ENCODE peak calls at places on chromosomes 5 and 9, in nine cellular contexts. One of them, this sample, is unnamed.

GRCh38 chr9:81822967-81823366 is 105.3 kb upstream of the SPATA31D4 start:
- DNase-seq in heart left ventricle: no peak
- DNase-seq in PC-3: no peak
- DNase-seq in psoas muscle: no peak
- DNase-seq in transverse colon: no peak
- DNase-seq in uterus: no peak
- DNase-seq in astrocyte of the spinal cord: no peak
- DNase-seq in IMR-90: no peak
- DNase-seq in fibroblast of lung: peak; percentile 66
- DNase-seq in this sample: peak; percentile 48

GRCh38 chr9:1871486-1872181 is 143.5 kb upstream of the SMARCA2 start:
- DNase-seq in heart left ventricle: no peak
- DNase-seq in PC-3: no peak
- DNase-seq in psoas muscle: no peak
- DNase-seq in transverse colon: no peak
- DNase-seq in uterus: no peak
- DNase-seq in astrocyte of the spinal cord: no peak
- DNase-seq in IMR-90: no peak
- DNase-seq in fibroblast of lung: no peak
- DNase-seq in this sample: no peak

GRCh38 chr5:65366655-65367054 is 115.1 kb downstream of the ADAMTS6 start:
- DNase-seq in heart left ventricle: no peak
- DNase-seq in PC-3: no peak
- DNase-seq in psoas muscle: no peak
- DNase-seq in transverse colon: no peak
- DNase-seq in uterus: no peak
- DNase-seq in astrocyte of the spinal cord: peak; percentile 50
- DNase-seq in IMR-90: no peak
- DNase-seq in fibroblast of lung: peak; percentile 12
- DNase-seq in this sample: peak; percentile 15

GRCh38 chr5:126854526-126855110 is 77.7 kb downstream of the LMNB1 start:
- DNase-seq in heart left ventricle: no peak
- DNase-seq in PC-3: no peak
- DNase-seq in psoas muscle: no peak
- DNase-seq in transverse colon: no peak
- DNase-seq in uterus: no peak
- DNase-seq in astrocyte of the spinal cord: no peak
- DNase-seq in IMR-90: no peak
- DNase-seq in fibroblast of lung: no peak
- DNase-seq in this sample: no peak

GRCh38 chr5:172407861-172408260 is 46.5 kb downstream of the SH3PXD2B start:
- DNase-seq in heart left ventricle: no peak
- DNase-seq in PC-3: peak; percentile 89
- DNase-seq in psoas muscle: no peak
- DNase-seq in transverse colon: no peak
- DNase-seq in uterus: peak; percentile 81
- DNase-seq in astrocyte of the spinal cord: peak; percentile 85
- DNase-seq in IMR-90: peak; percentile 72
- DNase-seq in fibroblast of lung: peak; percentile 89
- DNase-seq in this sample: peak; percentile 78

GRCh38 chr5:172534229-172535169 is 80.2 kb upstream of the SH3PXD2B start:
- DNase-seq in heart left ventricle: peak; percentile 14
- DNase-seq in PC-3: peak; percentile 14
- DNase-seq in psoas muscle: no peak
- DNase-seq in transverse colon: peak; percentile 69
- DNase-seq in uterus: no peak
- DNase-seq in astrocyte of the spinal cord: no peak
- DNase-seq in IMR-90: no peak
- DNase-seq in fibroblast of lung: peak; percentile 18
- DNase-seq in this sample: no peak

GRCh38 chr9:93132946-93133640 is 958 bp downstream of the NINJ1 start:
- DNase-seq in heart left ventricle: no peak
- DNase-seq in PC-3: peak; percentile 39
- DNase-seq in psoas muscle: no peak
- DNase-seq in transverse colon: peak; percentile 42
- DNase-seq in uterus: peak; percentile 52
- DNase-seq in astrocyte of the spinal cord: no peak
- DNase-seq in IMR-90: no peak
- DNase-seq in fibroblast of lung: no peak
- DNase-seq in this sample: no peak

GRCh38 chr9:121861501-121862180 is 210.2 kb downstream of the DAB2IP start:
- DNase-seq in heart left ventricle: peak; percentile 38
- DNase-seq in PC-3: peak; percentile 32
- DNase-seq in psoas muscle: peak; percentile 57
- DNase-seq in transverse colon: peak; percentile 44
- DNase-seq in uterus: peak; percentile 61
- DNase-seq in astrocyte of the spinal cord: no peak
- DNase-seq in IMR-90: no peak
- DNase-seq in fibroblast of lung: no peak
- DNase-seq in this sample: no peak

GRCh38 chr9:108117775-108118174 is 628.2 kb upstream of the KLF4 start:
- DNase-seq in heart left ventricle: no peak
- DNase-seq in PC-3: no peak
- DNase-seq in psoas muscle: no peak
- DNase-seq in transverse colon: no peak
- DNase-seq in uterus: no peak
- DNase-seq in astrocyte of the spinal cord: no peak
- DNase-seq in IMR-90: no peak
- DNase-seq in fibroblast of lung: no peak
- DNase-seq in this sample: peak; percentile 18

GRCh38 chr9:74961496-74961895 is 8.8 kb upstream of the C9orf40 start:
- DNase-seq in heart left ventricle: no peak
- DNase-seq in PC-3: no peak
- DNase-seq in psoas muscle: no peak
- DNase-seq in transverse colon: no peak
- DNase-seq in uterus: no peak
- DNase-seq in astrocyte of the spinal cord: no peak
- DNase-seq in IMR-90: no peak
- DNase-seq in fibroblast of lung: no peak
- DNase-seq in this sample: no peak

GRCh38 chr9:83965350-83966208 is 14.4 kb downstream of the HNRNPK start:
- DNase-seq in heart left ventricle: no peak
- DNase-seq in PC-3: no peak
- DNase-seq in psoas muscle: no peak
- DNase-seq in transverse colon: no peak
- DNase-seq in uterus: no peak
- DNase-seq in astrocyte of the spinal cord: no peak
- DNase-seq in IMR-90: peak; percentile 43
- DNase-seq in fibroblast of lung: no peak
- DNase-seq in this sample: no peak

GRCh38 chr5:82278711-82279370 is 687 bp upstream of the RPS23 start:
- DNase-seq in heart left ventricle: no peak
- DNase-seq in PC-3: no peak
- DNase-seq in psoas muscle: no peak
- DNase-seq in transverse colon: no peak
- DNase-seq in uterus: no peak
- DNase-seq in astrocyte of the spinal cord: no peak
- DNase-seq in IMR-90: no peak
- DNase-seq in fibroblast of lung: no peak
- DNase-seq in this sample: no peak

GRCh38 chr9:27473135-27473534 is 51.0 kb upstream of the IFNK start:
- DNase-seq in heart left ventricle: no peak
- DNase-seq in PC-3: no peak
- DNase-seq in psoas muscle: peak; percentile 65
- DNase-seq in transverse colon: peak; percentile 44
- DNase-seq in uterus: peak; percentile 69
- DNase-seq in astrocyte of the spinal cord: peak; percentile 20
- DNase-seq in IMR-90: no peak
- DNase-seq in fibroblast of lung: peak; percentile 12
- DNase-seq in this sample: no peak

GRCh38 chr9:136828474-136829140 is 13.7 kb upstream of the AJM1 start:
- DNase-seq in heart left ventricle: no peak
- DNase-seq in PC-3: no peak
- DNase-seq in psoas muscle: no peak
- DNase-seq in transverse colon: no peak
- DNase-seq in uterus: no peak
- DNase-seq in astrocyte of the spinal cord: no peak
- DNase-seq in IMR-90: no peak
- DNase-seq in fibroblast of lung: no peak
- DNase-seq in this sample: no peak

GRCh38 chr5:174549254-174549653 is 175.1 kb upstream of the MSX2 start:
- DNase-seq in heart left ventricle: no peak
- DNase-seq in PC-3: no peak
- DNase-seq in psoas muscle: peak; percentile 31
- DNase-seq in transverse colon: no peak
- DNase-seq in uterus: no peak
- DNase-seq in astrocyte of the spinal cord: peak; percentile 36
- DNase-seq in IMR-90: no peak
- DNase-seq in fibroblast of lung: peak; percentile 51
- DNase-seq in this sample: peak; percentile 60

GRCh38 chr5:142215915-142216681 is 107.5 kb downstream of the NDFIP1 start:
- DNase-seq in heart left ventricle: peak; percentile 73
- DNase-seq in PC-3: peak; percentile 97
- DNase-seq in psoas muscle: peak; percentile 74
- DNase-seq in transverse colon: peak; percentile 47
- DNase-seq in uterus: peak; percentile 78
- DNase-seq in astrocyte of the spinal cord: peak; percentile 99
- DNase-seq in IMR-90: peak; percentile 98
- DNase-seq in fibroblast of lung: peak; percentile 99
- DNase-seq in this sample: peak; percentile 99

DNA sequence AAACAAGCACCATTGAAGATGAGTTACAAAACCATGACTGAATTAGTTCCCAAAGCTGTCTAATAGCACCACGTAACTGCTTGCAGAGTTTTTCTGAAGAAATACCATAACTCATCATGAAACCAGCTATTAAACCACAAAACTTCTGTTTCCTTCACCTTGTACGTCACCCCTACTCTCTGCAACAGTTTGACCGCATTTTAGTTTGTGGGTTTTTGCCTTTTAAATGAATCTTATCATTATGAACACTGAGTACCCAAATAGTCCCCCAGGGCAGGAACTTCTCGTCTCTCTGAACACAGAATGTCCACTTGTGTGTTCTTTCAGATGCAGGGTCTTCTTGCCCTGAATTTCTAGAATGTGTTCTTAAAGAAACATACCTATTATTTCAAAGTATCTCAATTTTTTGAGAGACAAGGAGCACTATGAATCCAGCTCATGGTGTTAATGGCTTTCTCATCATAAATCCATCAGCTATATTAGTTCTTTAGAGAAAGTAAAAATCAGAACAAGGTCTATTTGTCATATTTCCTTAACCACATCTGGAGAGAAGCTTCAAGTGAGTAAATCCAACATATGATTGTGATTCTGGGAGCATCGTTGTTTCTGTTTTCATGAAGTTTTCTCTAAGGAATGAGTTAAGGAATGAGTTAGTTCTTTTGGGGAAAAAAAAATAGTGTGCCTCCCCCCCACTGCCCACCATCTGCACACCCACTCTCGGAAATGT is 210.5 kb downstream of the AUH start:
- DNase-seq in heart left ventricle: no peak
- DNase-seq in PC-3: no peak
- DNase-seq in psoas muscle: no peak
- DNase-seq in transverse colon: no peak
- DNase-seq in uterus: no peak
- DNase-seq in astrocyte of the spinal cord: peak; percentile 93
- DNase-seq in IMR-90: peak; percentile 81
- DNase-seq in fibroblast of lung: peak; percentile 95
- DNase-seq in this sample: peak; percentile 66
- H3K4me3 ChIP-seq in heart left ventricle: no peak overlapping the region
- H3K4me3 ChIP-seq in PC-3: no peak overlapping the region
- H3K4me3 ChIP-seq in psoas muscle: no peak overlapping the region
- H3K4me3 ChIP-seq in transverse colon: no peak overlapping the region
- H3K4me3 ChIP-seq in uterus: no peak overlapping the region
- H3K4me3 ChIP-seq in astrocyte of the spinal cord: no peak overlapping the region
- H3K4me3 ChIP-seq in IMR-90: no peak overlapping the region
- H3K4me3 ChIP-seq in fibroblast of lung: no peak overlapping the region
- H3K4me3 ChIP-seq in this sample: no peak overlapping the region

DNA sequence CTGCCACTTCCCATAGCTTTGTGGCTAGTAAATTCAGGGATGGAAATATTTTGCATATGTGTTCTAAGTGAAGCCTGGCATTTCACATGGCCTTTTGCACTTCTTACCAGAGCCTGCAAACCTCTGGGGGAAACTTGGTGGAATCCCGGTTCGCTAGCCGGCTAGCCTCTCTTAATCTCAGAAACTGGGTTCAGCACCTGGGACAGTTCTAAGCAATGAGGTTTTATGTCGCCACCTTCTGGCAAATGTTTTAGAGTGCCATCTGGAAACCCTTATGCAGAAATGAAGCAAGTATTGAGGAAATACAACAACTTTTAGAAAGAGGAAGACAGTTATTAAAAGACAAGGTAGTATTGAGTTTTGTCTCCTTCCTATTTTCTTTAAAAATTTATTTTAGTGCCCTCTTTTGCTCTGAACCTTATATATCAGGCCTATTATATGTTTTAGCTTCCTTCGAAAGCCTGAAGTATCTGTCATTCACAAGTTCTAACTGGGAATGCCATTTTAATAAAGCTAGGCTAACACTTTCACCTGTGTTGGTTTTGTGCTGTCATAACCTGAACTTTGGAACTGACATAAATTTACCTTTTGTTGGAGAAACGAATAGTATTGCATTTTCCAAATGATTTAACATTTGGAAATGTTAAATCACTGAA is 963 bp upstream of the HTR1A start:
- DNase-seq in heart left ventricle: no peak
- DNase-seq in PC-3: peak; percentile 74
- DNase-seq in psoas muscle: no peak
- DNase-seq in transverse colon: peak; percentile 23
- DNase-seq in uterus: no peak
- DNase-seq in astrocyte of the spinal cord: peak; percentile 62
- DNase-seq in IMR-90: peak; percentile 52
- DNase-seq in fibroblast of lung: peak; percentile 58
- DNase-seq in this sample: peak; percentile 56
- TF ChIP-seq CTCF in heart left ventricle: peak; percentile 69
- TF ChIP-seq CTCF in PC-3: peak; percentile 84
- TF ChIP-seq CTCF in psoas muscle: peak; percentile 38
- TF ChIP-seq CTCF in transverse colon: peak; percentile 39
- TF ChIP-seq CTCF in uterus: no peak
- TF ChIP-seq CTCF in astrocyte of the spinal cord: peak; percentile 75
- TF ChIP-seq CTCF in IMR-90: peak; percentile 67
- TF ChIP-seq CTCF in fibroblast of lung: peak; percentile 57
- TF ChIP-seq CTCF in this sample: peak; percentile 73

GRCh38 chr5:54703091-54703490 is 185.5 kb downstream of the SNX18 start:
- DNase-seq in heart left ventricle: no peak
- DNase-seq in PC-3: peak; percentile 81
- DNase-seq in psoas muscle: peak; percentile 72
- DNase-seq in transverse colon: no peak
- DNase-seq in uterus: peak; percentile 46
- DNase-seq in astrocyte of the spinal cord: peak; percentile 87
- DNase-seq in IMR-90: peak; percentile 93
- DNase-seq in fibroblast of lung: peak; percentile 94
- DNase-seq in this sample: peak; percentile 81
- H3K4me3 ChIP-seq in heart left ventricle: no peak overlapping the region
- H3K4me3 ChIP-seq in PC-3: no peak overlapping the region
- H3K4me3 ChIP-seq in psoas muscle: no peak overlapping the region
- H3K4me3 ChIP-seq in transverse colon: no peak overlapping the region
- H3K4me3 ChIP-seq in uterus: no peak overlapping the region
- H3K4me3 ChIP-seq in astrocyte of the spinal cord: no peak overlapping the region
- H3K4me3 ChIP-seq in IMR-90: peak overlapping the region; percentile 11
- H3K4me3 ChIP-seq in fibroblast of lung: no peak overlapping the region
- H3K4me3 ChIP-seq in this sample: no peak overlapping the region

DNA sequence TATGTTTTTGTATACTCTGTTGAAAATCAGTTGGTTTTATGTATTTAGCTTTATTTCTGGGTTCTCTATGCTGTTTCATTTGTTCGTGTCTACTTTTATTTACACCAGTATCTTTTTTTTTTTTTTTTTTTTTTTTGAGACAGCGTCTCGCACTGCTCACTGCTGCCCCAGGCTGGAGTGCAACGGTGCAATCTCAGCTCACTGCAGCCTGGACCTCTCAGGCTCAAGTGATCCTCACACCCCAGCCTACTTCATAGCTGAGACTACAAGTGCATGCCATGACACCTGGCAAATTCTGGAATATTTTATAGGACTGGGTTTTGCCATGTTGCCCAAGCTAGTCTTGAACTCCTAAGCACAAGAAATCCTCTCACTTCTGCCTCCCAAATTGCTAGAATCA is 869.4 kb upstream of the CDH6 start:
- DNase-seq in heart left ventricle: no peak
- DNase-seq in PC-3: no peak
- DNase-seq in psoas muscle: no peak
- DNase-seq in transverse colon: no peak
- DNase-seq in uterus: no peak
- DNase-seq in astrocyte of the spinal cord: no peak
- DNase-seq in IMR-90: no peak
- DNase-seq in fibroblast of lung: no peak
- DNase-seq in this sample: no peak
- TF ChIP-seq CTCF in heart left ventricle: no peak
- TF ChIP-seq CTCF in PC-3: no peak
- TF ChIP-seq CTCF in psoas muscle: no peak
- TF ChIP-seq CTCF in transverse colon: no peak
- TF ChIP-seq CTCF in uterus: no peak
- TF ChIP-seq CTCF in astrocyte of the spinal cord: no peak
- TF ChIP-seq CTCF in IMR-90: no peak
- TF ChIP-seq CTCF in fibroblast of lung: no peak
- TF ChIP-seq CTCF in this sample: no peak